ENCODE peak calls at places on chromosomes 6 and 20, in ten cellular contexts. One of them, this sample, is unnamed.

GRCh38 chr20:58457083-58457680 is 58.0 kb downstream of the APCDD1L start:
- DNase-seq in activated T-helper 1 cell treated with anti-CD3 and anti-CD28 coated beads, Interleukin-12 subunit alpha, Interleukin-12 subunit beta, Interleukin-2, Interleukin-4 antibody, amounts not matched to agents 30 ng/mL and 10 ng/mL and 1 ng/mL, durations not matched to agents 14 hours and 24 hours and 36 hours: no peak
- DNase-seq in HCT116: no peak
- DNase-seq in AG08395: no peak
- DNase-seq in CD4-positive, alpha-beta memory T cell: no peak
- DNase-seq in AG10803: peak; percentile 23
- DNase-seq in T-helper 2 cell: no peak
- DNase-seq in naive thymus-derived CD4-positive, alpha-beta T cell: no peak
- DNase-seq in mesenteric fat pad: no peak
- DNase-seq in caudate nucleus: no peak
- DNase-seq in this sample: no peak

GRCh38 chr20:33305591-33306057 is 22.6 kb downstream of the BPIFB1 start:
- DNase-seq in HCT116: peak; percentile 19
- DNase-seq in AG08395: peak; percentile 42
- DNase-seq in T-helper 2 cell: no peak
- DNase-seq in caudate nucleus: no peak
- DNase-seq in mesenteric fat pad: no peak
- DNase-seq in activated T-helper 1 cell treated with anti-CD3 and anti-CD28 coated beads, Interleukin-12 subunit alpha, Interleukin-12 subunit beta, Interleukin-2, Interleukin-4 antibody, amounts not matched to agents 30 ng/mL and 10 ng/mL and 1 ng/mL, durations not matched to agents 14 hours and 24 hours and 36 hours: no peak
- DNase-seq in CD4-positive, alpha-beta memory T cell: no peak
- DNase-seq in AG10803: peak; percentile 44
- DNase-seq in naive thymus-derived CD4-positive, alpha-beta T cell: no peak
- DNase-seq in this sample: no peak

GRCh38 chr20:57384486-57384885 is 6.7 kb upstream of the RBM38 start:
- DNase-seq in T-helper 2 cell: no peak
- DNase-seq in CD4-positive, alpha-beta memory T cell: no peak
- DNase-seq in AG08395: no peak
- DNase-seq in AG10803: no peak
- DNase-seq in mesenteric fat pad: peak; percentile 86
- DNase-seq in naive thymus-derived CD4-positive, alpha-beta T cell: no peak
- DNase-seq in HCT116: no peak
- DNase-seq in activated T-helper 1 cell treated with anti-CD3 and anti-CD28 coated beads, Interleukin-12 subunit alpha, Interleukin-12 subunit beta, Interleukin-2, Interleukin-4 antibody, amounts not matched to agents 30 ng/mL and 10 ng/mL and 1 ng/mL, durations not matched to agents 14 hours and 24 hours and 36 hours: no peak
- DNase-seq in caudate nucleus: no peak
- DNase-seq in this sample: peak; percentile 58

GRCh38 chr20:45343867-45344721 is 4.1 kb downstream of the SDC4 start:
- DNase-seq in T-helper 2 cell: no peak
- DNase-seq in activated T-helper 1 cell treated with anti-CD3 and anti-CD28 coated beads, Interleukin-12 subunit alpha, Interleukin-12 subunit beta, Interleukin-2, Interleukin-4 antibody, amounts not matched to agents 30 ng/mL and 10 ng/mL and 1 ng/mL, durations not matched to agents 14 hours and 24 hours and 36 hours: no peak
- DNase-seq in caudate nucleus: peak; percentile 29
- DNase-seq in AG10803: peak; percentile 86
- DNase-seq in naive thymus-derived CD4-positive, alpha-beta T cell: no peak
- DNase-seq in AG08395: peak; percentile 85
- DNase-seq in mesenteric fat pad: no peak
- DNase-seq in CD4-positive, alpha-beta memory T cell: no peak
- DNase-seq in HCT116: peak; percentile 72
- DNase-seq in this sample: no peak

GRCh38 chr6:75266716-75267291 is 17.8 kb downstream of the TMEM30A start:
- DNase-seq in caudate nucleus: no peak
- DNase-seq in T-helper 2 cell: peak; percentile 53
- DNase-seq in activated T-helper 1 cell treated with anti-CD3 and anti-CD28 coated beads, Interleukin-12 subunit alpha, Interleukin-12 subunit beta, Interleukin-2, Interleukin-4 antibody, amounts not matched to agents 30 ng/mL and 10 ng/mL and 1 ng/mL, durations not matched to agents 14 hours and 24 hours and 36 hours: no peak
- DNase-seq in CD4-positive, alpha-beta memory T cell: peak; percentile 41
- DNase-seq in AG08395: peak; percentile 58
- DNase-seq in AG10803: peak; percentile 62
- DNase-seq in mesenteric fat pad: no peak
- DNase-seq in HCT116: no peak
- DNase-seq in naive thymus-derived CD4-positive, alpha-beta T cell: peak; percentile 43
- DNase-seq in this sample: no peak

GRCh38 chr6:26553264-26553738 is 15.1 kb downstream of the HMGN4 start:
- DNase-seq in CD4-positive, alpha-beta memory T cell: peak; percentile 77
- DNase-seq in AG08395: peak; percentile 68
- DNase-seq in caudate nucleus: peak; percentile 67
- DNase-seq in T-helper 2 cell: peak; percentile 84
- DNase-seq in naive thymus-derived CD4-positive, alpha-beta T cell: peak; percentile 86
- DNase-seq in activated T-helper 1 cell treated with anti-CD3 and anti-CD28 coated beads, Interleukin-12 subunit alpha, Interleukin-12 subunit beta, Interleukin-2, Interleukin-4 antibody, amounts not matched to agents 30 ng/mL and 10 ng/mL and 1 ng/mL, durations not matched to agents 14 hours and 24 hours and 36 hours: peak; percentile 69
- DNase-seq in AG10803: peak; percentile 73
- DNase-seq in mesenteric fat pad: no peak
- DNase-seq in HCT116: peak; percentile 69
- DNase-seq in this sample: no peak

GRCh38 chr6:162056745-162057144 is 670.8 kb downstream of the PRKN start:
- DNase-seq in AG08395: peak; percentile 60
- DNase-seq in AG10803: peak; percentile 28
- DNase-seq in naive thymus-derived CD4-positive, alpha-beta T cell: no peak
- DNase-seq in activated T-helper 1 cell treated with anti-CD3 and anti-CD28 coated beads, Interleukin-12 subunit alpha, Interleukin-12 subunit beta, Interleukin-2, Interleukin-4 antibody, amounts not matched to agents 30 ng/mL and 10 ng/mL and 1 ng/mL, durations not matched to agents 14 hours and 24 hours and 36 hours: no peak
- DNase-seq in mesenteric fat pad: no peak
- DNase-seq in caudate nucleus: no peak
- DNase-seq in CD4-positive, alpha-beta memory T cell: no peak
- DNase-seq in HCT116: no peak
- DNase-seq in T-helper 2 cell: no peak
- DNase-seq in this sample: no peak

GRCh38 chr20:59677586-59677985 is 73.2 kb downstream of the PHACTR3 start:
- DNase-seq in naive thymus-derived CD4-positive, alpha-beta T cell: no peak
- DNase-seq in T-helper 2 cell: no peak
- DNase-seq in HCT116: no peak
- DNase-seq in caudate nucleus: no peak
- DNase-seq in AG10803: no peak
- DNase-seq in mesenteric fat pad: no peak
- DNase-seq in activated T-helper 1 cell treated with anti-CD3 and anti-CD28 coated beads, Interleukin-12 subunit alpha, Interleukin-12 subunit beta, Interleukin-2, Interleukin-4 antibody, amounts not matched to agents 30 ng/mL and 10 ng/mL and 1 ng/mL, durations not matched to agents 14 hours and 24 hours and 36 hours: no peak
- DNase-seq in AG08395: no peak
- DNase-seq in CD4-positive, alpha-beta memory T cell: no peak
- DNase-seq in this sample: no peak

GRCh38 chr20:34643919-34644318 is 33.0 kb downstream of the PIGU start:
- DNase-seq in AG10803: peak; percentile 96
- DNase-seq in CD4-positive, alpha-beta memory T cell: no peak
- DNase-seq in mesenteric fat pad: no peak
- DNase-seq in HCT116: no peak
- DNase-seq in AG08395: peak; percentile 70
- DNase-seq in T-helper 2 cell: no peak
- DNase-seq in activated T-helper 1 cell treated with anti-CD3 and anti-CD28 coated beads, Interleukin-12 subunit alpha, Interleukin-12 subunit beta, Interleukin-2, Interleukin-4 antibody, amounts not matched to agents 30 ng/mL and 10 ng/mL and 1 ng/mL, durations not matched to agents 14 hours and 24 hours and 36 hours: no peak
- DNase-seq in caudate nucleus: no peak
- DNase-seq in naive thymus-derived CD4-positive, alpha-beta T cell: no peak
- DNase-seq in this sample: no peak

GRCh38 chr6:14126250-14126649 is 8.7 kb downstream of the CD83 start:
- DNase-seq in AG10803: peak; percentile 22
- DNase-seq in AG08395: no peak
- DNase-seq in HCT116: no peak
- DNase-seq in caudate nucleus: no peak
- DNase-seq in activated T-helper 1 cell treated with anti-CD3 and anti-CD28 coated beads, Interleukin-12 subunit alpha, Interleukin-12 subunit beta, Interleukin-2, Interleukin-4 antibody, amounts not matched to agents 30 ng/mL and 10 ng/mL and 1 ng/mL, durations not matched to agents 14 hours and 24 hours and 36 hours: no peak
- DNase-seq in naive thymus-derived CD4-positive, alpha-beta T cell: no peak
- DNase-seq in T-helper 2 cell: no peak
- DNase-seq in CD4-positive, alpha-beta memory T cell: no peak
- DNase-seq in mesenteric fat pad: no peak
- DNase-seq in this sample: no peak

GRCh38 chr6:140464720-140465119 is 1090.3 kb upstream of the CITED2 start:
- DNase-seq in CD4-positive, alpha-beta memory T cell: no peak
- DNase-seq in HCT116: no peak
- DNase-seq in AG08395: no peak
- DNase-seq in AG10803: no peak
- DNase-seq in caudate nucleus: no peak
- DNase-seq in mesenteric fat pad: no peak
- DNase-seq in T-helper 2 cell: no peak
- DNase-seq in naive thymus-derived CD4-positive, alpha-beta T cell: no peak
- DNase-seq in activated T-helper 1 cell treated with anti-CD3 and anti-CD28 coated beads, Interleukin-12 subunit alpha, Interleukin-12 subunit beta, Interleukin-2, Interleukin-4 antibody, amounts not matched to agents 30 ng/mL and 10 ng/mL and 1 ng/mL, durations not matched to agents 14 hours and 24 hours and 36 hours: no peak
- DNase-seq in this sample: no peak

GRCh38 chr20:51884561-51884960 is 82.2 kb upstream of the SALL4 start:
- DNase-seq in HCT116: no peak
- DNase-seq in T-helper 2 cell: no peak
- DNase-seq in caudate nucleus: no peak
- DNase-seq in naive thymus-derived CD4-positive, alpha-beta T cell: no peak
- DNase-seq in AG10803: peak; percentile 53
- DNase-seq in CD4-positive, alpha-beta memory T cell: no peak
- DNase-seq in mesenteric fat pad: no peak
- DNase-seq in activated T-helper 1 cell treated with anti-CD3 and anti-CD28 coated beads, Interleukin-12 subunit alpha, Interleukin-12 subunit beta, Interleukin-2, Interleukin-4 antibody, amounts not matched to agents 30 ng/mL and 10 ng/mL and 1 ng/mL, durations not matched to agents 14 hours and 24 hours and 36 hours: no peak
- DNase-seq in AG08395: peak; percentile 53
- DNase-seq in this sample: no peak

GRCh38 chr20:1302578-1303541 is 26.1 kb downstream of the SDCBP2 start:
- DNase-seq in T-helper 2 cell: peak; percentile 39
- DNase-seq in mesenteric fat pad: no peak
- DNase-seq in activated T-helper 1 cell treated with anti-CD3 and anti-CD28 coated beads, Interleukin-12 subunit alpha, Interleukin-12 subunit beta, Interleukin-2, Interleukin-4 antibody, amounts not matched to agents 30 ng/mL and 10 ng/mL and 1 ng/mL, durations not matched to agents 14 hours and 24 hours and 36 hours: no peak
- DNase-seq in CD4-positive, alpha-beta memory T cell: no peak
- DNase-seq in HCT116: no peak
- DNase-seq in AG08395: no peak
- DNase-seq in caudate nucleus: no peak
- DNase-seq in naive thymus-derived CD4-positive, alpha-beta T cell: no peak
- DNase-seq in AG10803: no peak
- DNase-seq in this sample: no peak

GRCh38 chr6:38750968-38751615 is 36.0 kb downstream of the DNAH8 start:
- DNase-seq in AG08395: no peak
- DNase-seq in naive thymus-derived CD4-positive, alpha-beta T cell: no peak
- DNase-seq in mesenteric fat pad: no peak
- DNase-seq in AG10803: no peak
- DNase-seq in activated T-helper 1 cell treated with anti-CD3 and anti-CD28 coated beads, Interleukin-12 subunit alpha, Interleukin-12 subunit beta, Interleukin-2, Interleukin-4 antibody, amounts not matched to agents 30 ng/mL and 10 ng/mL and 1 ng/mL, durations not matched to agents 14 hours and 24 hours and 36 hours: no peak
- DNase-seq in caudate nucleus: no peak
- DNase-seq in CD4-positive, alpha-beta memory T cell: no peak
- DNase-seq in HCT116: no peak
- DNase-seq in T-helper 2 cell: no peak
- DNase-seq in this sample: no peak

GRCh38 chr20:8076505-8077498 is 55.3 kb upstream of the PLCB1 start:
- DNase-seq in HCT116: no peak
- DNase-seq in CD4-positive, alpha-beta memory T cell: no peak
- DNase-seq in naive thymus-derived CD4-positive, alpha-beta T cell: no peak
- DNase-seq in caudate nucleus: no peak
- DNase-seq in mesenteric fat pad: no peak
- DNase-seq in AG10803: no peak
- DNase-seq in AG08395: no peak
- DNase-seq in T-helper 2 cell: no peak
- DNase-seq in activated T-helper 1 cell treated with anti-CD3 and anti-CD28 coated beads, Interleukin-12 subunit alpha, Interleukin-12 subunit beta, Interleukin-2, Interleukin-4 antibody, amounts not matched to agents 30 ng/mL and 10 ng/mL and 1 ng/mL, durations not matched to agents 14 hours and 24 hours and 36 hours: no peak
- DNase-seq in this sample: no peak

GRCh38 chr6:104784884-104785283 is 74.8 kb downstream of the HACE1 start:
- DNase-seq in caudate nucleus: no peak
- DNase-seq in AG10803: peak; percentile 49
- DNase-seq in mesenteric fat pad: no peak
- DNase-seq in T-helper 2 cell: no peak
- DNase-seq in AG08395: peak; percentile 22
- DNase-seq in activated T-helper 1 cell treated with anti-CD3 and anti-CD28 coated beads, Interleukin-12 subunit alpha, Interleukin-12 subunit beta, Interleukin-2, Interleukin-4 antibody, amounts not matched to agents 30 ng/mL and 10 ng/mL and 1 ng/mL, durations not matched to agents 14 hours and 24 hours and 36 hours: no peak
- DNase-seq in HCT116: no peak
- DNase-seq in CD4-positive, alpha-beta memory T cell: no peak
- DNase-seq in naive thymus-derived CD4-positive, alpha-beta T cell: no peak
- DNase-seq in this sample: no peak

GRCh38 chr6:33802186-33803061 is 1.4 kb downstream of the MLN start:
- DNase-seq in HCT116: no peak
- DNase-seq in T-helper 2 cell: no peak
- DNase-seq in naive thymus-derived CD4-positive, alpha-beta T cell: no peak
- DNase-seq in AG10803: no peak
- DNase-seq in activated T-helper 1 cell treated with anti-CD3 and anti-CD28 coated beads, Interleukin-12 subunit alpha, Interleukin-12 subunit beta, Interleukin-2, Interleukin-4 antibody, amounts not matched to agents 30 ng/mL and 10 ng/mL and 1 ng/mL, durations not matched to agents 14 hours and 24 hours and 36 hours: no peak
- DNase-seq in mesenteric fat pad: no peak
- DNase-seq in caudate nucleus: no peak
- DNase-seq in AG08395: no peak
- DNase-seq in CD4-positive, alpha-beta memory T cell: no peak
- DNase-seq in this sample: peak; percentile 51

GRCh38 chr6:45647341-45648138 is 269.8 kb upstream of the SUPT3H start:
- DNase-seq in mesenteric fat pad: no peak
- DNase-seq in CD4-positive, alpha-beta memory T cell: no peak
- DNase-seq in T-helper 2 cell: no peak
- DNase-seq in AG10803: no peak
- DNase-seq in caudate nucleus: no peak
- DNase-seq in activated T-helper 1 cell treated with anti-CD3 and anti-CD28 coated beads, Interleukin-12 subunit alpha, Interleukin-12 subunit beta, Interleukin-2, Interleukin-4 antibody, amounts not matched to agents 30 ng/mL and 10 ng/mL and 1 ng/mL, durations not matched to agents 14 hours and 24 hours and 36 hours: no peak
- DNase-seq in naive thymus-derived CD4-positive, alpha-beta T cell: no peak
- DNase-seq in HCT116: no peak
- DNase-seq in AG08395: no peak
- DNase-seq in this sample: no peak

GRCh38 chr6:37381579-37381978 is 27.8 kb downstream of the RNF8 start:
- DNase-seq in AG08395: peak; percentile 52
- DNase-seq in activated T-helper 1 cell treated with anti-CD3 and anti-CD28 coated beads, Interleukin-12 subunit alpha, Interleukin-12 subunit beta, Interleukin-2, Interleukin-4 antibody, amounts not matched to agents 30 ng/mL and 10 ng/mL and 1 ng/mL, durations not matched to agents 14 hours and 24 hours and 36 hours: peak; percentile 2
- DNase-seq in AG10803: peak; percentile 51
- DNase-seq in naive thymus-derived CD4-positive, alpha-beta T cell: peak; percentile 48
- DNase-seq in T-helper 2 cell: peak; percentile 73
- DNase-seq in HCT116: peak; percentile 74
- DNase-seq in CD4-positive, alpha-beta memory T cell: peak; percentile 45
- DNase-seq in caudate nucleus: no peak
- DNase-seq in mesenteric fat pad: no peak
- DNase-seq in this sample: no peak

GRCh38 chr6:130575971-130576370 is 210.2 kb downstream of the TMEM200A start:
- DNase-seq in activated T-helper 1 cell treated with anti-CD3 and anti-CD28 coated beads, Interleukin-12 subunit alpha, Interleukin-12 subunit beta, Interleukin-2, Interleukin-4 antibody, amounts not matched to agents 30 ng/mL and 10 ng/mL and 1 ng/mL, durations not matched to agents 14 hours and 24 hours and 36 hours: peak; percentile 74
- DNase-seq in CD4-positive, alpha-beta memory T cell: peak; percentile 76
- DNase-seq in naive thymus-derived CD4-positive, alpha-beta T cell: peak; percentile 82
- DNase-seq in caudate nucleus: no peak
- DNase-seq in T-helper 2 cell: peak; percentile 97
- DNase-seq in AG08395: no peak
- DNase-seq in mesenteric fat pad: no peak
- DNase-seq in HCT116: no peak
- DNase-seq in AG10803: no peak
- DNase-seq in this sample: no peak

GRCh38 chr6:2799936-2800527 is 34.8 kb downstream of the WRNIP1 start:
- DNase-seq in HCT116: no peak
- DNase-seq in mesenteric fat pad: no peak
- DNase-seq in CD4-positive, alpha-beta memory T cell: no peak
- DNase-seq in caudate nucleus: no peak
- DNase-seq in naive thymus-derived CD4-positive, alpha-beta T cell: no peak
- DNase-seq in AG10803: no peak
- DNase-seq in activated T-helper 1 cell treated with anti-CD3 and anti-CD28 coated beads, Interleukin-12 subunit alpha, Interleukin-12 subunit beta, Interleukin-2, Interleukin-4 antibody, amounts not matched to agents 30 ng/mL and 10 ng/mL and 1 ng/mL, durations not matched to agents 14 hours and 24 hours and 36 hours: no peak
- DNase-seq in AG08395: no peak
- DNase-seq in T-helper 2 cell: peak; percentile 52
- DNase-seq in this sample: no peak

GRCh38 chr20:4113996-4114603 is 98.7 kb upstream of the RNF24 start:
- DNase-seq in naive thymus-derived CD4-positive, alpha-beta T cell: no peak
- DNase-seq in activated T-helper 1 cell treated with anti-CD3 and anti-CD28 coated beads, Interleukin-12 subunit alpha, Interleukin-12 subunit beta, Interleukin-2, Interleukin-4 antibody, amounts not matched to agents 30 ng/mL and 10 ng/mL and 1 ng/mL, durations not matched to agents 14 hours and 24 hours and 36 hours: no peak
- DNase-seq in CD4-positive, alpha-beta memory T cell: no peak
- DNase-seq in AG10803: no peak
- DNase-seq in AG08395: no peak
- DNase-seq in T-helper 2 cell: no peak
- DNase-seq in HCT116: no peak
- DNase-seq in caudate nucleus: no peak
- DNase-seq in mesenteric fat pad: peak; percentile 64
- DNase-seq in this sample: no peak

GRCh38 chr6:149563203-149563927 is 2.8 kb upstream of the GINM1 start:
- DNase-seq in AG08395: peak; percentile 85
- DNase-seq in caudate nucleus: no peak
- DNase-seq in T-helper 2 cell: no peak
- DNase-seq in activated T-helper 1 cell treated with anti-CD3 and anti-CD28 coated beads, Interleukin-12 subunit alpha, Interleukin-12 subunit beta, Interleukin-2, Interleukin-4 antibody, amounts not matched to agents 30 ng/mL and 10 ng/mL and 1 ng/mL, durations not matched to agents 14 hours and 24 hours and 36 hours: no peak
- DNase-seq in CD4-positive, alpha-beta memory T cell: no peak
- DNase-seq in naive thymus-derived CD4-positive, alpha-beta T cell: no peak
- DNase-seq in mesenteric fat pad: no peak
- DNase-seq in AG10803: peak; percentile 83
- DNase-seq in HCT116: no peak
- DNase-seq in this sample: no peak

GRCh38 chr6:6004147-6004995 is 2.4 kb downstream of the NRN1 start:
- DNase-seq in caudate nucleus: no peak
- DNase-seq in T-helper 2 cell: no peak
- DNase-seq in activated T-helper 1 cell treated with anti-CD3 and anti-CD28 coated beads, Interleukin-12 subunit alpha, Interleukin-12 subunit beta, Interleukin-2, Interleukin-4 antibody, amounts not matched to agents 30 ng/mL and 10 ng/mL and 1 ng/mL, durations not matched to agents 14 hours and 24 hours and 36 hours: no peak
- DNase-seq in mesenteric fat pad: no peak
- DNase-seq in AG08395: no peak
- DNase-seq in HCT116: no peak
- DNase-seq in CD4-positive, alpha-beta memory T cell: no peak
- DNase-seq in AG10803: no peak
- DNase-seq in naive thymus-derived CD4-positive, alpha-beta T cell: peak; percentile 59
- DNase-seq in this sample: no peak

GRCh38 chr6:835476-836160 is 142.7 kb upstream of the EXOC2 start:
- DNase-seq in caudate nucleus: peak; percentile 5
- DNase-seq in T-helper 2 cell: no peak
- DNase-seq in mesenteric fat pad: no peak
- DNase-seq in CD4-positive, alpha-beta memory T cell: no peak
- DNase-seq in AG08395: no peak
- DNase-seq in activated T-helper 1 cell treated with anti-CD3 and anti-CD28 coated beads, Interleukin-12 subunit alpha, Interleukin-12 subunit beta, Interleukin-2, Interleukin-4 antibody, amounts not matched to agents 30 ng/mL and 10 ng/mL and 1 ng/mL, durations not matched to agents 14 hours and 24 hours and 36 hours: no peak
- DNase-seq in AG10803: no peak
- DNase-seq in HCT116: no peak
- DNase-seq in naive thymus-derived CD4-positive, alpha-beta T cell: no peak
- DNase-seq in this sample: no peak

GRCh38 chr20:24782221-24782620 is 166.8 kb upstream of the CST7 start:
- DNase-seq in AG08395: no peak
- DNase-seq in AG10803: no peak
- DNase-seq in naive thymus-derived CD4-positive, alpha-beta T cell: no peak
- DNase-seq in HCT116: no peak
- DNase-seq in activated T-helper 1 cell treated with anti-CD3 and anti-CD28 coated beads, Interleukin-12 subunit alpha, Interleukin-12 subunit beta, Interleukin-2, Interleukin-4 antibody, amounts not matched to agents 30 ng/mL and 10 ng/mL and 1 ng/mL, durations not matched to agents 14 hours and 24 hours and 36 hours: no peak
- DNase-seq in CD4-positive, alpha-beta memory T cell: no peak
- DNase-seq in T-helper 2 cell: no peak
- DNase-seq in mesenteric fat pad: peak; percentile 26
- DNase-seq in caudate nucleus: no peak
- DNase-seq in this sample: peak; percentile 32

GRCh38 chr6:136792066-136792944 is at the start of gene MAP3K5:
- DNase-seq in naive thymus-derived CD4-positive, alpha-beta T cell: peak; percentile 94
- DNase-seq in AG10803: peak; percentile 57
- DNase-seq in AG08395: peak; percentile 44
- DNase-seq in HCT116: peak; percentile 77
- DNase-seq in T-helper 2 cell: peak; percentile 90
- DNase-seq in mesenteric fat pad: peak; percentile 93
- DNase-seq in CD4-positive, alpha-beta memory T cell: peak; percentile 94
- DNase-seq in activated T-helper 1 cell treated with anti-CD3 and anti-CD28 coated beads, Interleukin-12 subunit alpha, Interleukin-12 subunit beta, Interleukin-2, Interleukin-4 antibody, amounts not matched to agents 30 ng/mL and 10 ng/mL and 1 ng/mL, durations not matched to agents 14 hours and 24 hours and 36 hours: peak; percentile 87
- DNase-seq in caudate nucleus: peak; percentile 76
- DNase-seq in this sample: no peak

This sample was measured in chondrocyte.